ENCODE peak calls at places on chromosomes 5 and 9, in seven cellular contexts. U is hepatocyte, P is nephron progenitor cell, X is PC-3, C is BJ, Y is GM20000, S is NB4. H is an unnamed sample.

GRCh38 chr5:122375801-122376200 is 63.8 kb downstream of the SNCAIP start:
- DNase-seq in Y (no peak), S (no peak), C (no peak), X (no peak), P (no peak), U (no peak), H (no peak)

GRCh38 chr9:122392284-122392683 is 21.5 kb downstream of the PTGS1 start:
- DNase-seq in S (no peak), X (no peak), P (no peak), U (no peak), Y (no peak), C (no peak), H (no peak)

GRCh38 chr5:96209829-96210228 is 223.2 kb downstream of the PCSK1 start:
- DNase-seq in X (peak), U (no peak), Y (no peak), S (no peak), P (no peak), C (no peak), H (no peak)

GRCh38 chr9:34190996-34191892 is 12.4 kb downstream of the UBAP1 start:
- DNase-seq in X (peak), P (no peak), S (peak), U (peak), C (no peak), Y (no peak), H (no peak)

GRCh38 chr5:96050273-96050880 is 88.7 kb upstream of the ELL2 start:
- DNase-seq in P (no peak), Y (no peak), U (no peak), X (no peak), C (no peak), S (no peak), H (no peak)

GRCh38 chr9:137762414-137763061 is 115.0 kb upstream of the CACNA1B start:
- DNase-seq in X (no peak), P (no peak), U (no peak), C (no peak), S (no peak), Y (peak), H (no peak)

GRCh38 chr5:91712718-91713117 is 329.6 kb upstream of the ARRDC3 start:
- DNase-seq in U (no peak), X (no peak), S (no peak), Y (no peak), C (no peak), P (no peak), H (no peak)

GRCh38 chr5:78597858-78598415 is 50.6 kb downstream of the LHFPL2 start:
- DNase-seq in Y (no peak), U (no peak), X (peak), S (no peak), P (no peak), C (no peak), H (no peak)

GRCh38 chr9:121725008-121725795 is 73.8 kb downstream of the DAB2IP start:
- DNase-seq in X (no peak), Y (no peak), P (no peak), U (peak), C (peak), S (no peak), H (no peak)

GRCh38 chr9:86940774-86941173 is 6.5 kb downstream of the GAS1 start:
- DNase-seq in X (no peak), S (no peak), C (no peak), U (no peak), Y (no peak), P (no peak), H (no peak)

GRCh38 chr9:85515021-85515420 is 226.7 kb downstream of the AGTPBP1 start:
- DNase-seq in C (no peak), U (no peak), S (no peak), X (peak), Y (no peak), P (no peak), H (no peak)

GRCh38 chr5:10556893-10557746 is 6.8 kb upstream of the ANKRD33B start:
- DNase-seq in S (no peak), U (no peak), Y (no peak), C (no peak), X (peak), P (no peak), H (no peak)

GRCh38 chr5:142063878-142064331 is 44.7 kb upstream of the NDFIP1 start:
- DNase-seq in X (no peak), S (peak), P (peak), Y (no peak), U (peak), C (no peak), H (peak)

GRCh38 chr5:141839015-141839513 is 39.1 kb downstream of the PCDH1 start:
- DNase-seq in U (no peak), X (no peak), S (no peak), C (no peak), P (no peak), Y (no peak), H (no peak)

GRCh38 chr9:19748278-19749126 is 40.3 kb downstream of the SLC24A2 start:
- DNase-seq in Y (no peak), P (no peak), U (no peak), X (no peak), S (peak), C (no peak), H (no peak)

GRCh38 chr5:77774981-77775772 is 962 bp downstream of the TBCA start:
- DNase-seq in U (no peak), X (peak), P (no peak), Y (no peak), C (no peak), S (peak), H (no peak)

GRCh38 chr9:4117835-4118610 is 181.8 kb downstream of the GLIS3 start:
- DNase-seq in S (peak), X (no peak), Y (peak), U (no peak), P (no peak), C (no peak), H (no peak)

GRCh38 chr5:176440932-176441706 is 7.1 kb upstream of the FAF2 start:
- DNase-seq in U (no peak), Y (no peak), X (no peak), S (no peak), C (no peak), P (no peak), H (no peak)

GRCh38 chr5:149011084-149011483 is 51.8 kb downstream of the SH3TC2 start:
- DNase-seq in Y (no peak), U (no peak), S (no peak), P (no peak), X (peak), C (no peak), H (peak)

GRCh38 chr5:134103397-134103796 is 11.1 kb upstream of the TCF7 start:
- DNase-seq in C (no peak), P (no peak), Y (no peak), X (no peak), U (no peak), S (no peak), H (no peak)

GRCh38 chr9:114214181-114214580 is 58.8 kb downstream of the COL27A1 start:
- DNase-seq in C (no peak), P (no peak), X (no peak), U (no peak), S (no peak), Y (no peak), H (no peak)

GRCh38 chr9:92341578-92341977 is 15.8 kb downstream of the CENPP start:
- DNase-seq in X (no peak), C (no peak), P (no peak), S (no peak), Y (no peak), U (no peak), H (no peak)

GRCh38 chr5:139700711-139701693 is 52.9 kb downstream of the CXXC5 start:
- DNase-seq in C (no peak), P (peak), X (no peak), U (peak), Y (no peak), S (peak), H (peak)

GRCh38 chr9:3912817-3913216 is 387.0 kb upstream of the RFX3 start:
- DNase-seq in C (no peak), P (no peak), S (no peak), X (no peak), Y (no peak), U (no peak), H (no peak)

GRCh38 chr5:58330781-58331180 is 129.1 kb downstream of the PLK2 start:
- DNase-seq in X (peak), C (no peak), Y (no peak), S (no peak), U (no peak), P (no peak), H (no peak)

GRCh38 chr9:121718501-121718900 is 67.1 kb downstream of the DAB2IP start:
- DNase-seq in X (no peak), S (no peak), C (no peak), Y (no peak), P (no peak), U (no peak), H (no peak)

GRCh38 chr5:1793301-1793740 is 6.3 kb downstream of the MRPL36 start:
- DNase-seq in P (no peak), U (no peak), C (no peak), S (peak), X (no peak), Y (no peak), H (no peak)

GRCh38 chr9:93112116-93112863 is 16.3 kb downstream of the CARD19 start:
- DNase-seq in U (no peak), C (no peak), Y (no peak), P (no peak), X (no peak), S (no peak), H (no peak)

GRCh38 chr5:180487556-180487955 is 6.6 kb upstream of the CNOT6 start:
- DNase-seq in U (no peak), P (no peak), X (no peak), C (no peak), S (no peak), Y (no peak), H (no peak)

GRCh38 chr5:179497636-179498365 is 52.6 kb upstream of the RUFY1 start:
- DNase-seq in S (no peak), U (no peak), C (no peak), P (no peak), X (no peak), Y (no peak), H (no peak)

GRCh38 chr9:121239071-121239470 is 28.9 kb upstream of the GSN start:
- DNase-seq in U (no peak), Y (no peak), S (no peak), P (no peak), X (no peak), C (no peak), H (no peak)

GRCh38 chr5:176776916-176777315 is 33.4 kb upstream of the UNC5A start:
- DNase-seq in Y (no peak), U (no peak), S (no peak), P (no peak), C (no peak), X (no peak), H (no peak)

GRCh38 chr5:124524552-124525232 is 221.7 kb downstream of the ZNF608 start:
- DNase-seq in C (no peak), Y (peak), S (peak), P (no peak), U (no peak), X (no peak), H (no peak)

GRCh38 chr5:122187426-122187825 is 58.1 kb downstream of the ZNF474 start:
- DNase-seq in S (no peak), Y (no peak), C (no peak), X (no peak), P (no peak), U (peak), H (no peak)

GRCh38 chr5:73674669-73675004 is 48.6 kb downstream of the ARHGEF28 start:
- DNase-seq in C (no peak), U (no peak), S (no peak), Y (no peak), P (no peak), X (no peak), H (no peak)

GRCh38 chr9:136578915-136579637 is 33.2 kb upstream of the NOTCH1 start:
- DNase-seq in P (peak), C (no peak), Y (no peak), U (no peak), S (peak), X (peak), H (peak)

GRCh38 chr5:140791111-140791510 is 3.5 kb upstream of the PCDHA2 start:
- DNase-seq in P (no peak), U (no peak), C (no peak), S (peak), X (no peak), Y (no peak), H (no peak)

GRCh38 chr5:140794594-140795258 is at the start of gene PCDHA2:
- DNase-seq in S (peak), P (no peak), C (no peak), Y (no peak), X (no peak), U (peak), H (no peak)

GRCh38 chr5:140800816-140801493 is at the start of gene PCDHA3:
- DNase-seq in X (no peak), Y (no peak), C (no peak), S (peak), P (no peak), U (no peak), H (no peak)

GRCh38 chr5:140796718-140797095 is 2.1 kb downstream of the PCDHA2 start:
- DNase-seq in U (no peak), Y (no peak), P (no peak), S (no peak), C (no peak), X (no peak), H (no peak)

DNA sequence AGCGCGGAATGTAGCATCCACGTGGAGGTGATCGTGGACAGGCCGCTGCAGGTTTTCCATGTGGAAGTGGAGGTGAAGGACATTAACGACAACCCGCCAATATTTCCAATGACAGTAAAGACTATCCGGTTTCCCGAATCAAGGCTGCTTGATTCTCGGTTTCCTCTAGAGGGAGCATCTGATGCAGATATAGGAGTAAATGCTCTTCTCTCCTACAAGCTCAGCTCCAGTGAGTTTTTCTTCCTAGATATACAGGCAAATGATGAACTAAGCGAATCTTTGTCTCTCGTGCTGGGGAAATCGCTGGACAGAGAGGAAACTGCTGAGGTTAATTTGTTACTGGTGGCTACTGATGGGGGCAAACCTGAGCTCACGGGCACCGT is 598 bp downstream of the PCDHA2 start:
- DNase-seq in U (peak), X (no peak), S (no peak), P (no peak), Y (no peak), C (no peak), H (no peak)
- TF ChIP-seq CTCF in U (peak), X (no peak), S (no peak), P (no peak), Y (no peak), C (peak), H (no peak)

GRCh38 chr5:173302546-173303155 is 25.6 kb downstream of the STC2 start:
- DNase-seq in C (no peak), P (peak), S (no peak), U (no peak), Y (no peak), X (peak), H (peak)
- TF ChIP-seq CTCF in C (peak), P (no peak), S (no peak), U (no peak), Y (no peak), X (no peak), H (no peak)

DNA sequence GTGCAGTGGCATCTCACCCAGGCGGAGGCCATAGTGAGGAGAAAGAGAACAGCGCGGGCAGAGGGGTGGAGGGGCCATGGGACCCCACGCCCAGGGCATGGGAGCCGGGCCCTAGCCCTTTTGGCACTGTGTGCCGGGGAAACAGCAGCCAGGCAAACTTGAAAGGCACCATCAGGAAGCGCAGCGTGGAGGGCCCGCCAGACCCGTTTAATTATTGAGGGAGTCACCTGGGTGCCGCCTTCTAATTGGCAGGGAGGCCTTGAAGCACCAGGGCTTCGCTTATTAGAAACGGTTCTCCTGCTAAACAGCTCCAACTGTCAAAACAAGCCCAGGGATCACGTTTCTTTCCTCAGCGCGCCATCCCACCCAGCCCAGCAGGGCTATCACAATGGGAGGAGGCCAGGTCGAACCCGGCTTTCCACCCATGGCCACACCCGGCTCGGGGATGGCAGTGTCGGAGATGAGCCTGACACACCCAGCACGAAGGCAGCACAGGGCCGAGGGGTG is 104.6 kb upstream of the SARDH start:
- DNase-seq in X (no peak), Y (no peak), S (no peak), C (no peak), U (no peak), P (no peak), H (no peak)
- TF ChIP-seq CTCF in X (no peak), Y (no peak), S (no peak), C (no peak), U (no peak), P (no peak), H (no peak)

DNA sequence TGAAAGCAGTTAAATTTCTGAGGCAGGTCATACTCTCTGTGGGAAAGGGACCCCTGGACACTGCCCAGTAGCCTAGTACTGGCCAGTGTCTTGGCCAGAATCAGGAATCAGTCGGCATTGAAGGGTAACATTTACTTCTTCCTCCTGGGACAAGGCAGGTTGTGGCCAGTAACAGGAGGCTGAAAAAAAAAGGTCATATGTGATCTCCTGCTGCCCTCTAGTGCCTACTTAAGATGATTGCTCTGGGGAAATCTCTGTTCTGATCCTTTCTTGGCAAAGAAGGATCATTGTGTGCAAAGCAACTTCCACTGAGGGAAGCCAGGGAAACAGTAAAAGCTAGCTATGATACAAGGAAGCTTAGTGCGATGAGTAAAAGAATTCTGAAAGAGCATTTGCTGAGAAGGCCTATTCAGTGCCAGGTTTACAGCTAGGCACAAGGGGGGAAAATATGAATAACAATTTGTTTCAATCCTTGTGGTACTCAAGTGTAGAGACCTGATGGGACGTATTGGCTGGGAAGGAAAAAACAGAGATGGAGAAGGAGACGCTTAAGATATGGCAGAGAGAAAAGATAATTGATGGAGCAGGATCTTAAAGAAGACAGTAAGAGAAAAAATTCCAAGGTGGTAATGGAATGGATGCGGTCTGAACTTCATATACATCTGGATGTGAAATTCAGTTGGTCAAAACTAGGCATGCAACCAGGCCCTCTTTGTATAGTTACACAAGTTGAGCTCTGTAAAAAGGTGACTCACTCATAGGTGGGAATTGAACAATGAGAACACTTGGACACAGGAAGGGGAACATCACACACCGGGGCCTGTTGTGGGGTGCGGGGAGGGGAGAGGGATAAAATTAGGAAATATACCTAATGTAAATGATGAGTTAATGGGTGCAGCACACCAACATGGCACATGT is 25.8 kb upstream of the TRIM32 start:
- DNase-seq in S (peak), U (peak), Y (peak), P (peak), X (peak), C (peak), H (peak)
- TF ChIP-seq CTCF in S (peak), U (peak), Y (peak), P (peak), X (peak), C (peak), H (no peak)

GRCh38 chr9:133151041-133151440 is 12.7 kb downstream of the GBGT1 start:
- DNase-seq in U (no peak), P (no peak), Y (no peak), S (no peak), X (no peak), C (no peak), H (no peak)

GRCh38 chr9:133148351-133149129 is 15.2 kb downstream of the GBGT1 start:
- DNase-seq in U (peak), P (peak), S (peak), X (no peak), Y (peak), C (no peak), H (no peak)

GRCh38 chr9:133147412-133148271 is 16.1 kb downstream of the GBGT1 start:
- DNase-seq in Y (peak), U (peak), C (no peak), S (peak), X (peak), P (peak), H (peak)

GRCh38 chr9:133151601-133152525 is 11.9 kb downstream of the GBGT1 start:
- DNase-seq in P (no peak), U (no peak), C (no peak), X (no peak), S (no peak), Y (no peak), H (no peak)

GRCh38 chr9:133149130-133150015 is 14.3 kb downstream of the GBGT1 start:
- DNase-seq in S (peak), Y (peak), P (peak), U (peak), X (peak), C (peak), H (peak)
- TF ChIP-seq CTCF in S (peak), Y (no peak), P (no peak), U (peak), X (peak), C (peak), H (no peak)

DNA sequence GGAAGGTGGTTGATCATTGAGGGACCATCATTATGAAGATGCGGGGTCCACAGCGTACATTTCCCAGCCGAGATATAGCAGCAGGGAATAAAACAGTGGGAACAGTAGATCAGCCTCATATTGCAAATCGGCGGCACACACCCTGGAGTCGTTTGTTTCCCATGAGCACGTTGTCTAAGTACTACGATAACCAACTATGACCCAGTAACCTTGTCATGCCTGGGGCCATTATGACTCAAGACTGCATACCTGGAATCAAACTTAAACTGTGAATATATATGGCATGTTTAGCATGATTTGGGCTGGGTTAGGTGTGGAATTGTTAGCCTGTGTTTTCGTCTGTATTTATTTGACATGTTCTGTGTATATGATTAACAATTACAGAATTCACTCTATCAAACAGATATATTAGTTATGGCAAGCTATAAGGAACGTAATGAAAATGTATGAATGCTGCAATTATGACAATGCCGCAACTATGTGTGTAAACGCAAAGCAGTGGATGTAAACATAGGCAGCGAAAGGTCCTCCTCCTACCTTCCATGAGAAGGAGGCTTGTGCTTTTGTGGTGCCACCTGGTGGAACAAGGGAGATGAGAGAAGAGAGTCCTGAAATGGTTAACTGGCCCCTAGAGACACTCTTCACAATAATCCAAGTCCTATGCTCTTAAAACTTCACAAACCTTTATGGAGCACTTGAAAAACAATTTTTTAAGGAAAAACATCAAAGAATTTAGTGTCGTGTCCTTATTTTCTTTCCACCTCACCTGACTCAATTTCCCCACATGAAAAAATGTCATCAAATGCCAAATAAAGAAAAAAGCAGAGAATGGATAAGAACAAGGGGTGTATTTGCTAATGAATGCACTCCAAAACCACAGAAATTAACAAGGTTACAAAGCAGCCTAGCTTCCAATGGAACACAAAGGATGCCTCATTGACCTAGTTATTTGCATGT is 47.1 kb downstream of the SEMA5A start:
- DNase-seq in C (no peak), U (peak), Y (peak), X (peak), P (no peak), S (peak), H (no peak)
- TF ChIP-seq CTCF in C (peak), U (peak), Y (no peak), X (peak), P (peak), S (peak), H (no peak)

H was measured in Calu3.